ENCODE peak calls at places on chromosomes 2 and 18, in eight cellular contexts. One of them, this sample, is unnamed.
A peak's percentile ranks its signal among the peaks of the same experiment; 100 is the strongest.

GRCh38 chr2:44479127-44479887 is 117.6 kb downstream of the CAMKMT start:
- DNase-seq in hypothalamus: peak; percentile 21
- DNase-seq in naive thymus-derived CD8-positive, alpha-beta T cell: peak; percentile 17
- DNase-seq in AG08395: peak; percentile 81
- DNase-seq in HS-5: peak; percentile 72
- DNase-seq in SK-N-DZ: peak; percentile 85
- DNase-seq in DMS153: peak; percentile 67
- DNase-seq in NCI-H1694 treated with DMSO at 0.1 percent for 48 hours: peak; percentile 91
- DNase-seq in this sample: peak; percentile 63

GRCh38 chr2:40403233-40403841 is 48.6 kb downstream of the SLC8A1 start:
- DNase-seq in naive thymus-derived CD8-positive, alpha-beta T cell: no peak
- DNase-seq in DMS153: no peak
- DNase-seq in HS-5: peak; percentile 87
- DNase-seq in NCI-H1694 treated with DMSO at 0.1 percent for 48 hours: no peak
- DNase-seq in AG08395: peak; percentile 80
- DNase-seq in SK-N-DZ: no peak
- DNase-seq in hypothalamus: no peak
- DNase-seq in this sample: no peak

GRCh38 chr2:85975581-85975980 is 86.8 kb upstream of the ST3GAL5 start:
- DNase-seq in NCI-H1694 treated with DMSO at 0.1 percent for 48 hours: no peak
- DNase-seq in HS-5: no peak
- DNase-seq in naive thymus-derived CD8-positive, alpha-beta T cell: no peak
- DNase-seq in SK-N-DZ: no peak
- DNase-seq in DMS153: no peak
- DNase-seq in AG08395: no peak
- DNase-seq in hypothalamus: no peak
- DNase-seq in this sample: no peak

GRCh38 chr2:221816566-221816965 is 244.5 kb upstream of the EPHA4 start:
- DNase-seq in HS-5: no peak
- DNase-seq in SK-N-DZ: no peak
- DNase-seq in DMS153: no peak
- DNase-seq in naive thymus-derived CD8-positive, alpha-beta T cell: no peak
- DNase-seq in hypothalamus: no peak
- DNase-seq in NCI-H1694 treated with DMSO at 0.1 percent for 48 hours: no peak
- DNase-seq in AG08395: no peak
- DNase-seq in this sample: no peak

GRCh38 chr18:63237911-63238710 is 81.5 kb downstream of the BCL2 start:
- DNase-seq in SK-N-DZ: no peak
- DNase-seq in AG08395: peak; percentile 87
- DNase-seq in HS-5: peak; percentile 71
- DNase-seq in DMS153: no peak
- DNase-seq in hypothalamus: no peak
- DNase-seq in NCI-H1694 treated with DMSO at 0.1 percent for 48 hours: no peak
- DNase-seq in naive thymus-derived CD8-positive, alpha-beta T cell: no peak
- DNase-seq in this sample: no peak

GRCh38 chr2:234764378-234764777 is 187.4 kb upstream of the SH3BP4 start:
- DNase-seq in AG08395: no peak
- DNase-seq in hypothalamus: no peak
- DNase-seq in HS-5: no peak
- DNase-seq in NCI-H1694 treated with DMSO at 0.1 percent for 48 hours: no peak
- DNase-seq in DMS153: no peak
- DNase-seq in SK-N-DZ: no peak
- DNase-seq in naive thymus-derived CD8-positive, alpha-beta T cell: no peak
- DNase-seq in this sample: no peak

GRCh38 chr2:189880963-189881362 is 96.7 kb downstream of the PMS1 start:
- DNase-seq in HS-5: no peak
- DNase-seq in SK-N-DZ: no peak
- DNase-seq in NCI-H1694 treated with DMSO at 0.1 percent for 48 hours: no peak
- DNase-seq in naive thymus-derived CD8-positive, alpha-beta T cell: no peak
- DNase-seq in hypothalamus: no peak
- DNase-seq in DMS153: no peak
- DNase-seq in AG08395: no peak
- DNase-seq in this sample: no peak

GRCh38 chr2:133270550-133270949 is 297.7 kb downstream of the NCKAP5 start:
- DNase-seq in HS-5: no peak
- DNase-seq in DMS153: no peak
- DNase-seq in SK-N-DZ: no peak
- DNase-seq in NCI-H1694 treated with DMSO at 0.1 percent for 48 hours: no peak
- DNase-seq in AG08395: no peak
- DNase-seq in hypothalamus: no peak
- DNase-seq in naive thymus-derived CD8-positive, alpha-beta T cell: no peak
- DNase-seq in this sample: no peak

GRCh38 chr18:39960545-39960944 is 1994.5 kb upstream of the PIK3C3 start:
- DNase-seq in HS-5: peak; percentile 44
- DNase-seq in SK-N-DZ: no peak
- DNase-seq in hypothalamus: no peak
- DNase-seq in naive thymus-derived CD8-positive, alpha-beta T cell: no peak
- DNase-seq in DMS153: no peak
- DNase-seq in AG08395: no peak
- DNase-seq in NCI-H1694 treated with DMSO at 0.1 percent for 48 hours: no peak
- DNase-seq in this sample: no peak

GRCh38 chr2:102091908-102092307 is 50.6 kb upstream of the IL1R1 start:
- DNase-seq in NCI-H1694 treated with DMSO at 0.1 percent for 48 hours: no peak
- DNase-seq in hypothalamus: no peak
- DNase-seq in HS-5: no peak
- DNase-seq in DMS153: no peak
- DNase-seq in naive thymus-derived CD8-positive, alpha-beta T cell: no peak
- DNase-seq in SK-N-DZ: no peak
- DNase-seq in AG08395: no peak
- DNase-seq in this sample: no peak

GRCh38 chr2:102735431-102736130 is 26.2 kb upstream of the TMEM182 start:
- DNase-seq in NCI-H1694 treated with DMSO at 0.1 percent for 48 hours: no peak
- DNase-seq in AG08395: no peak
- DNase-seq in HS-5: no peak
- DNase-seq in DMS153: no peak
- DNase-seq in naive thymus-derived CD8-positive, alpha-beta T cell: no peak
- DNase-seq in SK-N-DZ: peak; percentile 21
- DNase-seq in hypothalamus: peak; percentile 2
- DNase-seq in this sample: no peak

GRCh38 chr18:614980-615607 is 18.3 kb downstream of the CLUL1 start:
- DNase-seq in AG08395: no peak
- DNase-seq in NCI-H1694 treated with DMSO at 0.1 percent for 48 hours: no peak
- DNase-seq in hypothalamus: no peak
- DNase-seq in SK-N-DZ: no peak
- DNase-seq in naive thymus-derived CD8-positive, alpha-beta T cell: no peak
- DNase-seq in HS-5: no peak
- DNase-seq in DMS153: no peak
- DNase-seq in this sample: no peak

GRCh38 chr2:235702186-235702585 is 208.3 kb downstream of the AGAP1 start:
- DNase-seq in NCI-H1694 treated with DMSO at 0.1 percent for 48 hours: no peak
- DNase-seq in hypothalamus: no peak
- DNase-seq in HS-5: no peak
- DNase-seq in naive thymus-derived CD8-positive, alpha-beta T cell: no peak
- DNase-seq in SK-N-DZ: no peak
- DNase-seq in DMS153: no peak
- DNase-seq in AG08395: no peak
- DNase-seq in this sample: no peak

GRCh38 chr2:144201868-144202468 is 318.0 kb downstream of the ZEB2 start:
- DNase-seq in AG08395: peak; percentile 31
- DNase-seq in hypothalamus: no peak
- DNase-seq in SK-N-DZ: no peak
- DNase-seq in NCI-H1694 treated with DMSO at 0.1 percent for 48 hours: no peak
- DNase-seq in naive thymus-derived CD8-positive, alpha-beta T cell: no peak
- DNase-seq in HS-5: no peak
- DNase-seq in DMS153: no peak
- DNase-seq in this sample: no peak

GRCh38 chr18:4352746-4353522 is 102.2 kb downstream of the DLGAP1 start:
- DNase-seq in DMS153: no peak
- DNase-seq in SK-N-DZ: no peak
- DNase-seq in naive thymus-derived CD8-positive, alpha-beta T cell: no peak
- DNase-seq in AG08395: no peak
- DNase-seq in HS-5: no peak
- DNase-seq in NCI-H1694 treated with DMSO at 0.1 percent for 48 hours: no peak
- DNase-seq in hypothalamus: no peak
- DNase-seq in this sample: no peak

GRCh38 chr2:144198116-144198515 is 321.8 kb downstream of the ZEB2 start:
- DNase-seq in AG08395: peak; percentile 8
- DNase-seq in HS-5: peak; percentile 70
- DNase-seq in hypothalamus: no peak
- DNase-seq in DMS153: no peak
- DNase-seq in NCI-H1694 treated with DMSO at 0.1 percent for 48 hours: no peak
- DNase-seq in SK-N-DZ: no peak
- DNase-seq in naive thymus-derived CD8-positive, alpha-beta T cell: no peak
- DNase-seq in this sample: no peak